ENCODE peak calls at places on chromosomes 1 and 21, in nine cellular contexts. One of them, this sample, is unnamed.

GRCh38 chr1:205985330-205986005 is 17.7 kb downstream of the RAB7B start:
- DNase-seq in cardiac muscle cell: no peak
- DNase-seq in left lung: no peak
- DNase-seq in endodermal cell: no peak
- DNase-seq in neural progenitor cell: no peak
- DNase-seq in mammary epithelial cell: peak
- DNase-seq in breast epithelium: no peak
- DNase-seq in endothelial cell of umbilical vein: no peak
- DNase-seq in left ventricle myocardium inferior: no peak
- DNase-seq in this sample: no peak

GRCh38 chr1:32393832-32394140 is 455 bp downstream of the BSDC1 start:
- DNase-seq in cardiac muscle cell: peak
- DNase-seq in left lung: no peak
- DNase-seq in endodermal cell: no peak
- DNase-seq in neural progenitor cell: peak
- DNase-seq in mammary epithelial cell: no peak
- DNase-seq in breast epithelium: peak
- DNase-seq in endothelial cell of umbilical vein: no peak
- DNase-seq in left ventricle myocardium inferior: no peak
- DNase-seq in this sample: no peak

GRCh38 chr1:147494998-147495580 is 46.2 kb upstream of the BCL9 start:
- DNase-seq in cardiac muscle cell: peak
- DNase-seq in left lung: peak
- DNase-seq in endodermal cell: peak
- DNase-seq in neural progenitor cell: peak
- DNase-seq in mammary epithelial cell: peak
- DNase-seq in breast epithelium: peak
- DNase-seq in endothelial cell of umbilical vein: peak
- DNase-seq in left ventricle myocardium inferior: peak
- DNase-seq in this sample: peak

GRCh38 chr1:172909606-172910326 is 141.0 kb downstream of the TNFSF18 start:
- DNase-seq in cardiac muscle cell: peak
- DNase-seq in left lung: no peak
- DNase-seq in endodermal cell: no peak
- DNase-seq in neural progenitor cell: no peak
- DNase-seq in mammary epithelial cell: peak
- DNase-seq in breast epithelium: no peak
- DNase-seq in endothelial cell of umbilical vein: peak
- DNase-seq in left ventricle myocardium inferior: no peak
- DNase-seq in this sample: peak

GRCh38 chr1:97423397-97423796 is 497.4 kb downstream of the DPYD start:
- DNase-seq in cardiac muscle cell: no peak
- DNase-seq in left lung: no peak
- DNase-seq in endodermal cell: no peak
- DNase-seq in neural progenitor cell: peak
- DNase-seq in mammary epithelial cell: no peak
- DNase-seq in breast epithelium: no peak
- DNase-seq in endothelial cell of umbilical vein: no peak
- DNase-seq in left ventricle myocardium inferior: no peak
- DNase-seq in this sample: no peak

GRCh38 chr1:193310569-193310968 is 124.2 kb upstream of the B3GALT2 start:
- DNase-seq in cardiac muscle cell: no peak
- DNase-seq in left lung: no peak
- DNase-seq in endodermal cell: no peak
- DNase-seq in neural progenitor cell: no peak
- DNase-seq in mammary epithelial cell: no peak
- DNase-seq in breast epithelium: no peak
- DNase-seq in endothelial cell of umbilical vein: no peak
- DNase-seq in left ventricle myocardium inferior: no peak
- DNase-seq in this sample: no peak

GRCh38 chr1:77889671-77890070 is 1.2 kb downstream of the NEXN start:
- DNase-seq in cardiac muscle cell: peak
- DNase-seq in left lung: no peak
- DNase-seq in endodermal cell: no peak
- DNase-seq in neural progenitor cell: no peak
- DNase-seq in mammary epithelial cell: peak
- DNase-seq in breast epithelium: no peak
- DNase-seq in endothelial cell of umbilical vein: peak
- DNase-seq in left ventricle myocardium inferior: no peak
- DNase-seq in this sample: peak

GRCh38 chr21:35616090-35616489 is 444.2 kb downstream of the SETD4 start:
- DNase-seq in cardiac muscle cell: peak
- DNase-seq in left lung: no peak
- DNase-seq in endodermal cell: no peak
- DNase-seq in neural progenitor cell: no peak
- DNase-seq in mammary epithelial cell: peak
- DNase-seq in breast epithelium: no peak
- DNase-seq in endothelial cell of umbilical vein: peak
- DNase-seq in left ventricle myocardium inferior: no peak
- DNase-seq in this sample: peak

GRCh38 chr1:82388679-82389078 is 587.9 kb downstream of the ADGRL2 start:
- DNase-seq in cardiac muscle cell: peak
- DNase-seq in left lung: no peak
- DNase-seq in endodermal cell: no peak
- DNase-seq in neural progenitor cell: no peak
- DNase-seq in mammary epithelial cell: peak
- DNase-seq in breast epithelium: no peak
- DNase-seq in endothelial cell of umbilical vein: peak
- DNase-seq in left ventricle myocardium inferior: no peak
- DNase-seq in this sample: peak

GRCh38 chr1:54294846-54295245 is 94.9 kb downstream of the MRPL37 start:
- DNase-seq in cardiac muscle cell: no peak
- DNase-seq in left lung: no peak
- DNase-seq in endodermal cell: no peak
- DNase-seq in neural progenitor cell: no peak
- DNase-seq in mammary epithelial cell: no peak
- DNase-seq in breast epithelium: no peak
- DNase-seq in endothelial cell of umbilical vein: no peak
- DNase-seq in left ventricle myocardium inferior: no peak
- DNase-seq in this sample: peak

GRCh38 chr1:21669033-21669286 is 197 bp downstream of the RAP1GAP start:
- DNase-seq in cardiac muscle cell: no peak
- DNase-seq in left lung: no peak
- DNase-seq in endodermal cell: no peak
- DNase-seq in neural progenitor cell: peak
- DNase-seq in mammary epithelial cell: no peak
- DNase-seq in breast epithelium: no peak
- DNase-seq in endothelial cell of umbilical vein: no peak
- DNase-seq in left ventricle myocardium inferior: no peak
- DNase-seq in this sample: no peak

GRCh38 chr1:21666572-21667320 is 2.4 kb downstream of the RAP1GAP start:
- DNase-seq in cardiac muscle cell: no peak
- DNase-seq in left lung: no peak
- DNase-seq in endodermal cell: no peak
- DNase-seq in neural progenitor cell: no peak
- DNase-seq in mammary epithelial cell: no peak
- DNase-seq in breast epithelium: peak
- DNase-seq in endothelial cell of umbilical vein: no peak
- DNase-seq in left ventricle myocardium inferior: no peak
- DNase-seq in this sample: no peak

GRCh38 chr1:21667348-21668231 is 1.6 kb downstream of the RAP1GAP start:
- DNase-seq in cardiac muscle cell: no peak
- DNase-seq in left lung: no peak
- DNase-seq in endodermal cell: no peak
- DNase-seq in neural progenitor cell: no peak
- DNase-seq in mammary epithelial cell: no peak
- DNase-seq in breast epithelium: peak
- DNase-seq in endothelial cell of umbilical vein: no peak
- DNase-seq in left ventricle myocardium inferior: no peak
- DNase-seq in this sample: no peak

GRCh38 chr1:21669287-21670058 is at the start of gene RAP1GAP:
- DNase-seq in cardiac muscle cell: no peak
- DNase-seq in left lung: no peak
- DNase-seq in endodermal cell: peak
- DNase-seq in neural progenitor cell: peak
- DNase-seq in mammary epithelial cell: no peak
- DNase-seq in breast epithelium: no peak
- DNase-seq in endothelial cell of umbilical vein: peak
- DNase-seq in left ventricle myocardium inferior: no peak
- DNase-seq in this sample: no peak

GRCh38 chr1:21668232-21669032 is 725 bp downstream of the RAP1GAP start:
- DNase-seq in cardiac muscle cell: no peak
- DNase-seq in left lung: no peak
- DNase-seq in endodermal cell: peak
- DNase-seq in neural progenitor cell: peak
- DNase-seq in mammary epithelial cell: no peak
- DNase-seq in breast epithelium: no peak
- DNase-seq in endothelial cell of umbilical vein: no peak
- DNase-seq in left ventricle myocardium inferior: no peak
- DNase-seq in this sample: no peak
- H3K4me3 ChIP-seq in cardiac muscle cell: peak
- H3K4me3 ChIP-seq in left lung: peak
- H3K4me3 ChIP-seq in endodermal cell: peak
- H3K4me3 ChIP-seq in neural progenitor cell: peak
- H3K4me3 ChIP-seq in mammary epithelial cell: no peak
- H3K4me3 ChIP-seq in breast epithelium: peak
- H3K4me3 ChIP-seq in endothelial cell of umbilical vein: no peak
- H3K4me3 ChIP-seq in left ventricle myocardium inferior: peak
- H3K4me3 ChIP-seq in this sample: no peak

DNA sequence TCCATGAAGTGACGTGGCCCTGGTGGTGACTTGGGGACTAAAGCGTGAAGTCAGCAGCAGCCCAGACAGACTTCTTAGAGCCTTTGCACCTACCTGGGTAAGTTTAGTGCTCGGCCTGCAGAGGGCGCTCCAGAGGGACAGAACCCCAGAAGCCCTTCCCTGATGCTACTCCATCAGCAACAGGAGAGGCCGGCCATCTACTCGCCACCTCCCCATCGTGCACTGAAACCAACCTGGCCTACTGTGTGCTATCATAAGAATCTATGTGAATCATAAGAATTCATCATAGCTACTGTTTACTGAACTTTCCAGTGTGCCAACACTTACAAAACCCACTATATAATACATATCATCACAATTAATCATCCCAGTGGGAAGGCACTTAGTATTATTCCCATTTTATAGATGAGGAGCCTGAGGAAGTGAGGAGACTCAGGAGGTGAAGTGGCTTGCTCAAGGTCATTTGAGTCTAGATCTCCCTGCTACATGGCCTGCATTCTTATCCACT is 7.9 kb upstream of the EDN2 start:
- DNase-seq in cardiac muscle cell: no peak
- DNase-seq in left lung: no peak
- DNase-seq in endodermal cell: peak
- DNase-seq in neural progenitor cell: peak
- DNase-seq in mammary epithelial cell: no peak
- DNase-seq in breast epithelium: no peak
- DNase-seq in endothelial cell of umbilical vein: peak
- DNase-seq in left ventricle myocardium inferior: peak
- DNase-seq in this sample: no peak
- TF ChIP-seq CTCF in cardiac muscle cell: peak
- TF ChIP-seq CTCF in left lung: no peak
- TF ChIP-seq CTCF in endodermal cell: peak
- TF ChIP-seq CTCF in neural progenitor cell: peak
- TF ChIP-seq CTCF in mammary epithelial cell: peak
- TF ChIP-seq CTCF in breast epithelium: no peak
- TF ChIP-seq CTCF in endothelial cell of umbilical vein: peak
- TF ChIP-seq CTCF in left ventricle myocardium inferior: peak
- TF ChIP-seq CTCF in this sample: peak

GRCh38 chr1:207754011-207754410 is 2.2 kb downstream of the CD46 start:
- DNase-seq in cardiac muscle cell: no peak
- DNase-seq in left lung: no peak
- DNase-seq in endodermal cell: no peak
- DNase-seq in neural progenitor cell: no peak
- DNase-seq in mammary epithelial cell: no peak
- DNase-seq in breast epithelium: no peak
- DNase-seq in endothelial cell of umbilical vein: no peak
- DNase-seq in left ventricle myocardium inferior: no peak
- DNase-seq in this sample: no peak
- H3K27ac ChIP-seq in cardiac muscle cell: no peak
- H3K27ac ChIP-seq in left lung: peak
- H3K27ac ChIP-seq in endodermal cell: no peak
- H3K27ac ChIP-seq in neural progenitor cell: no peak
- H3K27ac ChIP-seq in mammary epithelial cell: no peak
- H3K27ac ChIP-seq in breast epithelium: peak
- H3K27ac ChIP-seq in endothelial cell of umbilical vein: no peak
- H3K27ac ChIP-seq in left ventricle myocardium inferior: no peak
- H3K27ac ChIP-seq in this sample: no peak

DNA sequence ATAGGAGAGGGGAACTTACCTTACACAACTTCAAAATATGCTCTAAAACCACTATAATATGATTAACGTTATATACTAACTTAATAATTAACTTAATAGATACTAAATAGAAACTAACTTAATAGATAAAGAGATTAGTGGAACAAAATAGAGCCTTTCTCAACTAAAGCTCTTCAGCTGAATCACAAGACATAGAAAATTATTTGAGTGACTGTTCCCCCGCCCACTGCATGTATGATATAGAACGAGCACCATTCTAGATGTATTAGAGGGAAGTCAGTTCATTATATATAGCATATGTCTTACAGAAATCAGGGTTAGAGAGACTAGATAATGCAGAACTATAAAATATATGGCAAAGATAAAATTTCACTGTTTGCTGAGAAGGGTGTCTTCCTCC is 16.3 kb downstream of the LYPLAL1 start:
- DNase-seq in cardiac muscle cell: no peak
- DNase-seq in left lung: no peak
- DNase-seq in endodermal cell: no peak
- DNase-seq in neural progenitor cell: no peak
- DNase-seq in mammary epithelial cell: no peak
- DNase-seq in breast epithelium: no peak
- DNase-seq in endothelial cell of umbilical vein: no peak
- DNase-seq in left ventricle myocardium inferior: no peak
- DNase-seq in this sample: no peak
- H3K4me3 ChIP-seq in cardiac muscle cell: no peak
- H3K4me3 ChIP-seq in left lung: no peak
- H3K4me3 ChIP-seq in endodermal cell: no peak
- H3K4me3 ChIP-seq in neural progenitor cell: no peak
- H3K4me3 ChIP-seq in mammary epithelial cell: no peak
- H3K4me3 ChIP-seq in breast epithelium: no peak
- H3K4me3 ChIP-seq in endothelial cell of umbilical vein: no peak
- H3K4me3 ChIP-seq in left ventricle myocardium inferior: no peak
- H3K4me3 ChIP-seq in this sample: no peak

GRCh38 chr1:2913091-2913490 is 108.2 kb upstream of the ACTRT2 start:
- DNase-seq in cardiac muscle cell: no peak
- DNase-seq in left lung: no peak
- DNase-seq in endodermal cell: no peak
- DNase-seq in neural progenitor cell: no peak
- DNase-seq in mammary epithelial cell: no peak
- DNase-seq in breast epithelium: no peak
- DNase-seq in endothelial cell of umbilical vein: no peak
- DNase-seq in left ventricle myocardium inferior: no peak
- DNase-seq in this sample: no peak

GRCh38 chr1:2912424-2912823 is 108.8 kb upstream of the ACTRT2 start:
- DNase-seq in cardiac muscle cell: no peak
- DNase-seq in left lung: no peak
- DNase-seq in endodermal cell: no peak
- DNase-seq in neural progenitor cell: no peak
- DNase-seq in mammary epithelial cell: no peak
- DNase-seq in breast epithelium: no peak
- DNase-seq in endothelial cell of umbilical vein: no peak
- DNase-seq in left ventricle myocardium inferior: no peak
- DNase-seq in this sample: no peak

GRCh38 chr1:2916153-2916552 is 105.1 kb upstream of the ACTRT2 start:
- DNase-seq in cardiac muscle cell: no peak
- DNase-seq in left lung: no peak
- DNase-seq in endodermal cell: no peak
- DNase-seq in neural progenitor cell: no peak
- DNase-seq in mammary epithelial cell: no peak
- DNase-seq in breast epithelium: no peak
- DNase-seq in endothelial cell of umbilical vein: no peak
- DNase-seq in left ventricle myocardium inferior: no peak
- DNase-seq in this sample: no peak

GRCh38 chr1:2916706-2917105 is 104.6 kb upstream of the ACTRT2 start:
- DNase-seq in cardiac muscle cell: no peak
- DNase-seq in left lung: no peak
- DNase-seq in endodermal cell: no peak
- DNase-seq in neural progenitor cell: no peak
- DNase-seq in mammary epithelial cell: no peak
- DNase-seq in breast epithelium: no peak
- DNase-seq in endothelial cell of umbilical vein: no peak
- DNase-seq in left ventricle myocardium inferior: no peak
- DNase-seq in this sample: no peak

GRCh38 chr1:2914702-2915101 is 106.6 kb upstream of the ACTRT2 start:
- DNase-seq in cardiac muscle cell: no peak
- DNase-seq in left lung: no peak
- DNase-seq in endodermal cell: no peak
- DNase-seq in neural progenitor cell: no peak
- DNase-seq in mammary epithelial cell: no peak
- DNase-seq in breast epithelium: no peak
- DNase-seq in endothelial cell of umbilical vein: no peak
- DNase-seq in left ventricle myocardium inferior: no peak
- DNase-seq in this sample: no peak
- TF ChIP-seq CTCF in cardiac muscle cell: no peak
- TF ChIP-seq CTCF in left lung: no peak
- TF ChIP-seq CTCF in endodermal cell: no peak
- TF ChIP-seq CTCF in neural progenitor cell: no peak
- TF ChIP-seq CTCF in mammary epithelial cell: no peak
- TF ChIP-seq CTCF in breast epithelium: no peak
- TF ChIP-seq CTCF in endothelial cell of umbilical vein: no peak
- TF ChIP-seq CTCF in left ventricle myocardium inferior: no peak
- TF ChIP-seq CTCF in this sample: no peak

This sample was measured in brain microvascular endothelial cell.